ENCODE peak calls at places on chromosomes 6 and 20, in nine cellular contexts. One of them, this sample, is unnamed.

GRCh38 chr6:12066297-12066696 is 54.2 kb downstream of the HIVEP1 start:
- DNase-seq in CD4-positive, CD25-positive, alpha-beta regulatory T cell: no peak
- DNase-seq in heart left ventricle: no peak
- DNase-seq in naive thymus-derived CD4-positive, alpha-beta T cell: no peak
- DNase-seq in body of pancreas: no peak
- DNase-seq in heart right ventricle: no peak
- DNase-seq in A549: no peak
- DNase-seq in GM23248: no peak
- DNase-seq in left ventricle myocardium inferior: no peak
- DNase-seq in this sample: peak; percentile 30

GRCh38 chr6:30938730-30939129 is 2.0 kb upstream of the MUCL3 start:
- DNase-seq in CD4-positive, CD25-positive, alpha-beta regulatory T cell: no peak
- DNase-seq in heart left ventricle: no peak
- DNase-seq in naive thymus-derived CD4-positive, alpha-beta T cell: no peak
- DNase-seq in body of pancreas: no peak
- DNase-seq in heart right ventricle: no peak
- DNase-seq in A549: no peak
- DNase-seq in GM23248: no peak
- DNase-seq in left ventricle myocardium inferior: no peak
- DNase-seq in this sample: no peak

GRCh38 chr20:24502184-24502583 is 32.8 kb downstream of the SYNDIG1 start:
- DNase-seq in CD4-positive, CD25-positive, alpha-beta regulatory T cell: no peak
- DNase-seq in heart left ventricle: no peak
- DNase-seq in naive thymus-derived CD4-positive, alpha-beta T cell: no peak
- DNase-seq in body of pancreas: peak; percentile 12
- DNase-seq in heart right ventricle: no peak
- DNase-seq in A549: peak; percentile 47
- DNase-seq in GM23248: peak; percentile 99
- DNase-seq in left ventricle myocardium inferior: no peak
- DNase-seq in this sample: peak; percentile 27

GRCh38 chr6:6596529-6596928 is 8.0 kb downstream of the LY86 start:
- DNase-seq in CD4-positive, CD25-positive, alpha-beta regulatory T cell: no peak
- DNase-seq in heart left ventricle: peak; percentile 54
- DNase-seq in naive thymus-derived CD4-positive, alpha-beta T cell: peak; percentile 67
- DNase-seq in body of pancreas: no peak
- DNase-seq in heart right ventricle: peak; percentile 68
- DNase-seq in A549: no peak
- DNase-seq in GM23248: no peak
- DNase-seq in left ventricle myocardium inferior: no peak
- DNase-seq in this sample: no peak

GRCh38 chr6:84052204-84052882 is 18.8 kb downstream of the MRAP2 start:
- DNase-seq in CD4-positive, CD25-positive, alpha-beta regulatory T cell: no peak
- DNase-seq in heart left ventricle: peak; percentile 70
- DNase-seq in naive thymus-derived CD4-positive, alpha-beta T cell: no peak
- DNase-seq in body of pancreas: peak; percentile 47
- DNase-seq in heart right ventricle: peak; percentile 66
- DNase-seq in A549: no peak
- DNase-seq in GM23248: peak; percentile 80
- DNase-seq in left ventricle myocardium inferior: peak; percentile 80
- DNase-seq in this sample: peak; percentile 97

GRCh38 chr20:13322621-13323020 is 101.5 kb downstream of the ISM1 start:
- DNase-seq in CD4-positive, CD25-positive, alpha-beta regulatory T cell: no peak
- DNase-seq in heart left ventricle: no peak
- DNase-seq in naive thymus-derived CD4-positive, alpha-beta T cell: no peak
- DNase-seq in body of pancreas: no peak
- DNase-seq in heart right ventricle: no peak
- DNase-seq in A549: no peak
- DNase-seq in GM23248: no peak
- DNase-seq in left ventricle myocardium inferior: no peak
- DNase-seq in this sample: no peak

GRCh38 chr6:113594726-113595125 is 262.4 kb upstream of the MARCKS start:
- DNase-seq in CD4-positive, CD25-positive, alpha-beta regulatory T cell: no peak
- DNase-seq in heart left ventricle: no peak
- DNase-seq in naive thymus-derived CD4-positive, alpha-beta T cell: no peak
- DNase-seq in body of pancreas: no peak
- DNase-seq in heart right ventricle: no peak
- DNase-seq in A549: no peak
- DNase-seq in GM23248: no peak
- DNase-seq in left ventricle myocardium inferior: no peak
- DNase-seq in this sample: no peak

GRCh38 chr6:163314791-163315404 is 99.6 kb upstream of the QKI start:
- DNase-seq in CD4-positive, CD25-positive, alpha-beta regulatory T cell: no peak
- DNase-seq in heart left ventricle: no peak
- DNase-seq in naive thymus-derived CD4-positive, alpha-beta T cell: no peak
- DNase-seq in body of pancreas: no peak
- DNase-seq in heart right ventricle: no peak
- DNase-seq in A549: no peak
- DNase-seq in GM23248: no peak
- DNase-seq in left ventricle myocardium inferior: no peak
- DNase-seq in this sample: peak; percentile 39

GRCh38 chr20:5947276-5947675 is 3.1 kb downstream of the TRMT6 start:
- DNase-seq in CD4-positive, CD25-positive, alpha-beta regulatory T cell: no peak
- DNase-seq in heart left ventricle: no peak
- DNase-seq in naive thymus-derived CD4-positive, alpha-beta T cell: no peak
- DNase-seq in body of pancreas: no peak
- DNase-seq in heart right ventricle: no peak
- DNase-seq in A549: no peak
- DNase-seq in GM23248: peak; percentile 52
- DNase-seq in left ventricle myocardium inferior: no peak
- DNase-seq in this sample: no peak

GRCh38 chr6:90440586-90441338 is 144.1 kb upstream of the BACH2 start:
- DNase-seq in CD4-positive, CD25-positive, alpha-beta regulatory T cell: no peak
- DNase-seq in heart left ventricle: no peak
- DNase-seq in naive thymus-derived CD4-positive, alpha-beta T cell: no peak
- DNase-seq in body of pancreas: no peak
- DNase-seq in heart right ventricle: no peak
- DNase-seq in A549: no peak
- DNase-seq in GM23248: no peak
- DNase-seq in left ventricle myocardium inferior: no peak
- DNase-seq in this sample: no peak

GRCh38 chr6:8064638-8065518 is 689 bp upstream of the BLOC1S5 start:
- DNase-seq in CD4-positive, CD25-positive, alpha-beta regulatory T cell: no peak
- DNase-seq in heart left ventricle: no peak
- DNase-seq in naive thymus-derived CD4-positive, alpha-beta T cell: no peak
- DNase-seq in body of pancreas: no peak
- DNase-seq in heart right ventricle: no peak
- DNase-seq in A549: no peak
- DNase-seq in GM23248: no peak
- DNase-seq in left ventricle myocardium inferior: no peak
- DNase-seq in this sample: peak; percentile 24

GRCh38 chr20:44056010-44056698 is 130.8 kb downstream of the JPH2 start:
- DNase-seq in CD4-positive, CD25-positive, alpha-beta regulatory T cell: peak; percentile 70
- DNase-seq in heart left ventricle: no peak
- DNase-seq in naive thymus-derived CD4-positive, alpha-beta T cell: peak; percentile 76
- DNase-seq in body of pancreas: no peak
- DNase-seq in heart right ventricle: no peak
- DNase-seq in A549: peak; percentile 19
- DNase-seq in GM23248: no peak
- DNase-seq in left ventricle myocardium inferior: no peak
- DNase-seq in this sample: peak; percentile 57

GRCh38 chr20:33277471-33278441 is 5.3 kb upstream of the BPIFB1 start:
- DNase-seq in CD4-positive, CD25-positive, alpha-beta regulatory T cell: no peak
- DNase-seq in heart left ventricle: no peak
- DNase-seq in naive thymus-derived CD4-positive, alpha-beta T cell: no peak
- DNase-seq in body of pancreas: peak; percentile 61
- DNase-seq in heart right ventricle: no peak
- DNase-seq in A549: no peak
- DNase-seq in GM23248: no peak
- DNase-seq in left ventricle myocardium inferior: no peak
- DNase-seq in this sample: no peak

GRCh38 chr6:157268396-157268795 is 54.9 kb downstream of the TMEM242 start:
- DNase-seq in CD4-positive, CD25-positive, alpha-beta regulatory T cell: no peak
- DNase-seq in heart left ventricle: no peak
- DNase-seq in naive thymus-derived CD4-positive, alpha-beta T cell: no peak
- DNase-seq in body of pancreas: no peak
- DNase-seq in heart right ventricle: no peak
- DNase-seq in A549: no peak
- DNase-seq in GM23248: no peak
- DNase-seq in left ventricle myocardium inferior: no peak
- DNase-seq in this sample: no peak

GRCh38 chr6:37289931-37290330 is 32.0 kb upstream of the TMEM217 start:
- DNase-seq in CD4-positive, CD25-positive, alpha-beta regulatory T cell: peak; percentile 17
- DNase-seq in heart left ventricle: no peak
- DNase-seq in naive thymus-derived CD4-positive, alpha-beta T cell: peak; percentile 63
- DNase-seq in body of pancreas: no peak
- DNase-seq in heart right ventricle: no peak
- DNase-seq in A549: no peak
- DNase-seq in GM23248: no peak
- DNase-seq in left ventricle myocardium inferior: no peak
- DNase-seq in this sample: no peak

GRCh38 chr6:11370191-11371018 is 137.9 kb upstream of the NEDD9 start:
- DNase-seq in CD4-positive, CD25-positive, alpha-beta regulatory T cell: no peak
- DNase-seq in heart left ventricle: peak; percentile 67
- DNase-seq in naive thymus-derived CD4-positive, alpha-beta T cell: no peak
- DNase-seq in body of pancreas: no peak
- DNase-seq in heart right ventricle: peak; percentile 73
- DNase-seq in A549: no peak
- DNase-seq in GM23248: no peak
- DNase-seq in left ventricle myocardium inferior: no peak
- DNase-seq in this sample: no peak

GRCh38 chr20:63538204-63539091 is 1.3 kb upstream of the PTK6 start:
- DNase-seq in CD4-positive, CD25-positive, alpha-beta regulatory T cell: no peak
- DNase-seq in heart left ventricle: no peak
- DNase-seq in naive thymus-derived CD4-positive, alpha-beta T cell: no peak
- DNase-seq in body of pancreas: peak; percentile 98
- DNase-seq in heart right ventricle: no peak
- DNase-seq in A549: peak; percentile 95
- DNase-seq in GM23248: no peak
- DNase-seq in left ventricle myocardium inferior: no peak
- DNase-seq in this sample: no peak

GRCh38 chr6:149963212-149963461 is 606 bp upstream of the ULBP1 start:
- DNase-seq in CD4-positive, CD25-positive, alpha-beta regulatory T cell: no peak
- DNase-seq in heart left ventricle: no peak
- DNase-seq in naive thymus-derived CD4-positive, alpha-beta T cell: no peak
- DNase-seq in body of pancreas: peak; percentile 34
- DNase-seq in heart right ventricle: no peak
- DNase-seq in A549: peak; percentile 43
- DNase-seq in GM23248: peak; percentile 70
- DNase-seq in left ventricle myocardium inferior: no peak
- DNase-seq in this sample: peak; percentile 79

GRCh38 chr6:166733900-166734299 is 106.8 kb upstream of the RPS6KA2 start:
- DNase-seq in CD4-positive, CD25-positive, alpha-beta regulatory T cell: no peak
- DNase-seq in heart left ventricle: no peak
- DNase-seq in naive thymus-derived CD4-positive, alpha-beta T cell: no peak
- DNase-seq in body of pancreas: no peak
- DNase-seq in heart right ventricle: no peak
- DNase-seq in A549: no peak
- DNase-seq in GM23248: no peak
- DNase-seq in left ventricle myocardium inferior: no peak
- DNase-seq in this sample: no peak

GRCh38 chr6:168578036-168578435 is 137.1 kb downstream of the SMOC2 start:
- DNase-seq in CD4-positive, CD25-positive, alpha-beta regulatory T cell: no peak
- DNase-seq in heart left ventricle: no peak
- DNase-seq in naive thymus-derived CD4-positive, alpha-beta T cell: no peak
- DNase-seq in body of pancreas: no peak
- DNase-seq in heart right ventricle: no peak
- DNase-seq in A549: no peak
- DNase-seq in GM23248: no peak
- DNase-seq in left ventricle myocardium inferior: no peak
- DNase-seq in this sample: no peak

GRCh38 chr6:43076928-43077809 is 1.1 kb downstream of the PTK7 start:
- DNase-seq in CD4-positive, CD25-positive, alpha-beta regulatory T cell: no peak
- DNase-seq in heart left ventricle: no peak
- DNase-seq in naive thymus-derived CD4-positive, alpha-beta T cell: no peak
- DNase-seq in body of pancreas: peak; percentile 45
- DNase-seq in heart right ventricle: no peak
- DNase-seq in A549: no peak
- DNase-seq in GM23248: peak; percentile 72
- DNase-seq in left ventricle myocardium inferior: no peak
- DNase-seq in this sample: peak; percentile 63
- H3K4me1 ChIP-seq in CD4-positive, CD25-positive, alpha-beta regulatory T cell: peaks cover 17% of the 10 kb centered on the region
- H3K4me1 ChIP-seq in heart left ventricle: peaks cover 4% of the 10 kb centered on the region
- H3K4me1 ChIP-seq in naive thymus-derived CD4-positive, alpha-beta T cell: no peaks in the 10 kb centered on the region
- H3K4me1 ChIP-seq in body of pancreas: peaks cover 15% of the 10 kb centered on the region
- H3K4me1 ChIP-seq in heart right ventricle: peaks cover 12% of the 10 kb centered on the region
- H3K4me1 ChIP-seq in A549: peaks cover 6% of the 10 kb centered on the region
- H3K4me1 ChIP-seq in GM23248: peaks cover 30% of the 10 kb centered on the region
- H3K4me1 ChIP-seq in left ventricle myocardium inferior: peaks cover 15% of the 10 kb centered on the region
- H3K4me1 ChIP-seq in this sample: peaks cover 5% of the 10 kb centered on the region

GRCh38 chr20:22489614-22490286 is 94.6 kb downstream of the FOXA2 start:
- DNase-seq in CD4-positive, CD25-positive, alpha-beta regulatory T cell: no peak
- DNase-seq in heart left ventricle: no peak
- DNase-seq in naive thymus-derived CD4-positive, alpha-beta T cell: no peak
- DNase-seq in body of pancreas: peak; percentile 52
- DNase-seq in heart right ventricle: no peak
- DNase-seq in A549: no peak
- DNase-seq in GM23248: no peak
- DNase-seq in left ventricle myocardium inferior: no peak
- DNase-seq in this sample: no peak
- H3K27ac ChIP-seq in CD4-positive, CD25-positive, alpha-beta regulatory T cell: no peak overlapping the region
- H3K27ac ChIP-seq in heart left ventricle: no peak overlapping the region
- H3K27ac ChIP-seq in naive thymus-derived CD4-positive, alpha-beta T cell: no peak overlapping the region
- H3K27ac ChIP-seq in body of pancreas: peak overlapping the region; percentile 95
- H3K27ac ChIP-seq in heart right ventricle: no peak overlapping the region
- H3K27ac ChIP-seq in A549: peak overlapping the region; percentile 85
- H3K27ac ChIP-seq in GM23248: no peak overlapping the region
- H3K27ac ChIP-seq in left ventricle myocardium inferior: no peak overlapping the region
- H3K27ac ChIP-seq in this sample: no peak overlapping the region

DNA sequence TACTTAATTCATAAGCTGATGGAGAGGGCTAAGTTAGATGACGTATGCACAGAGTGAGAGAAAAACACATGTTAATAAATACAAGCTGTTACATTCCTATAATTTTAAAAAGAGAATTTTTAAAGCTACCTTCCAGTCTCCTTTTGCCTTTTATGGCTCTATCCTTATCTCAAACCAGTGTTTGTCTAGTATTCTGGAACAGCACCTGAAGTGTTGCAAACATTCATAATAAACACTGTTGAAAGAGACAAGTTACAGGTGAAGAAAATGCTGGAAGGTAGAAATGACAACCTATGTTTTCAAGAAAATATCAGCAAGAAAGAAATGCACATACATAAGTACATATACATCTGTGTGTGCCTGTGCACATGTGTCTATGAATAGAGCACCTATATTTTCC is 409.1 kb downstream of the PKHD1 start:
- DNase-seq in CD4-positive, CD25-positive, alpha-beta regulatory T cell: no peak
- DNase-seq in heart left ventricle: no peak
- DNase-seq in naive thymus-derived CD4-positive, alpha-beta T cell: no peak
- DNase-seq in body of pancreas: no peak
- DNase-seq in heart right ventricle: no peak
- DNase-seq in A549: no peak
- DNase-seq in GM23248: no peak
- DNase-seq in left ventricle myocardium inferior: no peak
- DNase-seq in this sample: no peak
- H3K9me3 ChIP-seq in CD4-positive, CD25-positive, alpha-beta regulatory T cell: no peaks in the 10 kb centered on the region
- H3K9me3 ChIP-seq in heart left ventricle: no peaks in the 10 kb centered on the region
- H3K9me3 ChIP-seq in naive thymus-derived CD4-positive, alpha-beta T cell: no peaks in the 10 kb centered on the region
- H3K9me3 ChIP-seq in body of pancreas: no peaks in the 10 kb centered on the region
- H3K9me3 ChIP-seq in heart right ventricle: no peaks in the 10 kb centered on the region
- H3K9me3 ChIP-seq in A549: no peaks in the 10 kb centered on the region
- H3K9me3 ChIP-seq in GM23248: no peaks in the 10 kb centered on the region
- H3K9me3 ChIP-seq in left ventricle myocardium inferior: no peaks in the 10 kb centered on the region
- H3K9me3 ChIP-seq in this sample: no peaks in the 10 kb centered on the region

DNA sequence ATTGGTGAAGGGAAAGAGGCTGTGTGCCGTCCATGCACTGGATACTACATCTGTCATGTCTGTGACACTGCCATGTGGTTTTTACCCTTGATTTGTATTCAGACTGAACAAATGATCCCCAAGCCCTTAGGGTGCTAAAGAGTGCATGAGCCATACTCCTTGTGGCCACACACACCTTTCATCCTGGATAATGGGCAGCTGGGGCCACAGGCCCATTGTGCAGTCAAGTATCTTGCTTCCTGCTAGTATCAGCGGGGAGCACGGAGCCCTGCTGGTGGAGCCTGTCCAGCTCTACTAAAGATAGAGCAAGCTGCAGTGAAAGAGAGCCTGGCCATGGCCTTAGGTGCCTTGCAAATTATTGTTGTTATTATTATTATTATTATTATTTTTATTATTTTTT is 75.1 kb downstream of the SLX4IP start:
- DNase-seq in CD4-positive, CD25-positive, alpha-beta regulatory T cell: no peak
- DNase-seq in heart left ventricle: no peak
- DNase-seq in naive thymus-derived CD4-positive, alpha-beta T cell: no peak
- DNase-seq in body of pancreas: no peak
- DNase-seq in heart right ventricle: no peak
- DNase-seq in A549: no peak
- DNase-seq in GM23248: no peak
- DNase-seq in left ventricle myocardium inferior: no peak
- DNase-seq in this sample: no peak
- H3K4me1 ChIP-seq in CD4-positive, CD25-positive, alpha-beta regulatory T cell: peaks cover 21% of the 10 kb centered on the region
- H3K4me1 ChIP-seq in heart left ventricle: peaks cover 41% of the 10 kb centered on the region
- H3K4me1 ChIP-seq in naive thymus-derived CD4-positive, alpha-beta T cell: peaks cover 13% of the 10 kb centered on the region
- H3K4me1 ChIP-seq in body of pancreas: peaks cover 30% of the 10 kb centered on the region
- H3K4me1 ChIP-seq in heart right ventricle: peaks cover 64% of the 10 kb centered on the region
- H3K4me1 ChIP-seq in A549: peaks cover 81% of the 10 kb centered on the region
- H3K4me1 ChIP-seq in GM23248: peaks cover 41% of the 10 kb centered on the region
- H3K4me1 ChIP-seq in left ventricle myocardium inferior: peaks cover 63% of the 10 kb centered on the region
- H3K4me1 ChIP-seq in this sample: peaks cover 57% of the 10 kb centered on the region